ENCODE peak calls at places on chromosomes 5 and 9, in nine cellular contexts. K is Peyer's patch, E is ovary, P is tibial nerve, U is IMR-90, I is sigmoid colon, J is heart left ventricle, Z is spleen, H is HCT116. N is an unnamed sample.

GRCh38 chr5:91591076-91591475 is 208.0 kb upstream of the ARRDC3 start:
- DNase-seq in J (no peak), Z (no peak), I (no peak), P (no peak), H (peak; percentile 33), U (no peak), E (no peak), K (no peak), N (no peak)

GRCh38 chr5:164627051-164627450 is 1121.6 kb downstream of the MAT2B start:
- DNase-seq in K (no peak), I (no peak), E (no peak), H (no peak), Z (no peak), J (no peak), P (no peak), U (no peak), N (no peak)

GRCh38 chr9:98785333-98785933 is 10.9 kb downstream of the ANKS6 start:
- DNase-seq in I (no peak), Z (no peak), U (no peak), K (no peak), P (no peak), J (no peak), H (no peak), E (no peak), N (no peak)

GRCh38 chr5:57576317-57576716 is 93.7 kb upstream of the ACTBL2 start:
- DNase-seq in J (no peak), U (no peak), H (no peak), I (no peak), E (no peak), K (no peak), P (no peak), Z (no peak), N (no peak)

GRCh38 chr5:115262066-115262404 is 642 bp downstream of the PGGT1B start:
- DNase-seq in I (no peak), H (no peak), K (no peak), U (peak; percentile 8), Z (no peak), E (no peak), J (no peak), P (no peak), N (no peak)

GRCh38 chr5:105840800-105841199 is 1829.9 kb downstream of the EFNA5 start:
- DNase-seq in I (no peak), E (no peak), Z (no peak), K (no peak), H (no peak), J (peak; percentile 26), U (no peak), P (no peak), N (no peak)

GRCh38 chr5:124280044-124280443 is 466.4 kb downstream of the ZNF608 start:
- DNase-seq in K (no peak), P (no peak), H (no peak), E (no peak), I (no peak), Z (no peak), J (no peak), U (no peak), N (no peak)

GRCh38 chr9:87872079-87872624 is 10.5 kb upstream of the SPATA31E1 start:
- DNase-seq in H (no peak), K (no peak), I (peak; percentile 91), Z (peak; percentile 61), P (no peak), U (peak; percentile 36), E (no peak), J (no peak), N (no peak)

GRCh38 chr5:543755-544674 is 19.8 kb upstream of the SLC9A3 start:
- DNase-seq in P (peak; percentile 27), H (no peak), J (peak; percentile 43), K (peak; percentile 58), Z (peak; percentile 94), I (peak; percentile 62), U (no peak), E (no peak), N (peak; percentile 21)

GRCh38 chr5:43008369-43009158 is 31.6 kb downstream of the ANXA2R start:
- DNase-seq in I (peak; percentile 91), P (peak; percentile 87), Z (peak; percentile 95), H (peak; percentile 80), J (peak; percentile 88), K (peak; percentile 91), U (peak; percentile 93), E (peak; percentile 86), N (peak; percentile 85)

GRCh38 chr5:178630475-178630930 is 3.7 kb upstream of the CLK4 start:
- DNase-seq in J (no peak), P (no peak), K (no peak), H (peak; percentile 24), Z (no peak), E (no peak), I (no peak), U (peak; percentile 16), N (no peak)

GRCh38 chr5:83471405-83472212 is at the start of gene VCAN:
- DNase-seq in J (peak; percentile 74), I (peak; percentile 81), H (peak; percentile 53), Z (peak; percentile 69), E (peak; percentile 28), U (peak; percentile 82), P (peak; percentile 55), K (no peak), N (peak; percentile 61)

GRCh38 chr9:133777111-133777791 is 39.1 kb upstream of the SARDH start:
- DNase-seq in P (no peak), I (no peak), K (no peak), Z (peak; percentile 51), H (no peak), U (no peak), J (no peak), E (no peak), N (no peak)

GRCh38 chr5:16864566-16864965 is 71.5 kb downstream of the MYO10 start:
- DNase-seq in H (no peak), U (no peak), P (no peak), I (no peak), E (no peak), Z (no peak), K (no peak), J (no peak), N (no peak)

GRCh38 chr5:98296426-98296825 is 477.0 kb upstream of the RGMB start:
- DNase-seq in E (no peak), U (peak; percentile 79), P (no peak), K (no peak), H (no peak), Z (no peak), J (no peak), I (no peak), N (no peak)

GRCh38 chr5:5828619-5829018 is 406.1 kb downstream of the ICE1 start:
- DNase-seq in J (no peak), K (no peak), I (no peak), H (no peak), P (no peak), U (no peak), E (no peak), Z (no peak), N (no peak)

GRCh38 chr5:108295588-108296368 is 86.1 kb downstream of the FBXL17 start:
- DNase-seq in U (peak; percentile 43), H (no peak), P (no peak), Z (no peak), E (no peak), I (no peak), J (no peak), K (no peak), N (no peak)

GRCh38 chr5:175475248-175475647 is 3.1 kb upstream of the SFXN1 start:
- DNase-seq in E (no peak), J (no peak), Z (no peak), K (no peak), P (no peak), I (no peak), U (no peak), H (no peak), N (no peak)

GRCh38 chr9:6506571-6506970 is 93.6 kb downstream of the UHRF2 start:
- DNase-seq in P (no peak), K (no peak), I (no peak), H (no peak), E (no peak), J (no peak), U (peak; percentile 48), Z (no peak), N (no peak)

DNA sequence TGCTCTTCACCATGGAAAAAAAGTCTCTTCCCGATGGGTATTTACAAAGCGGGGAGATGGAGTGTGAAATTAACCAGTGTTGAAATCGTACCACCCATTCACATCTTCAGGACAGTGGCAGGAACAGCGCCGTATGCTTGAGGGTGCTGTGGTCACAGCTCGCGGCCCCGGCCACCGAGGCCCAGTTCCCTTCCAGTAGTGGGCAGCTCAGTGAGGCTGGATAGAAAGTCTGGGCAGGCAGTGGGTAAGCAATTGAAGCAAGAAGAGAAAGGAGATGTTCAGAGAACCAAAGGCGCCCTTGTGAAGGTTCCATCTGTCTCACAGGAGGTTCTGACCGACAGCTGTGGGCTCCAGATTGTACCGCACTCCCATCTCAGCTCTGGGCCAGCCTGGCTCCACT is 59.1 kb downstream of the SECISBP2 start:
- DNase-seq in I (no peak), H (no peak), K (no peak), U (no peak), P (no peak), E (no peak), Z (peak; percentile 64), J (no peak), N (no peak)
- TF ChIP-seq POLR2A in I (no peak), H (no peak), K (no peak), U (no peak), P (no peak), E (no peak), Z (no peak), J (no peak), N (no peak)

DNA sequence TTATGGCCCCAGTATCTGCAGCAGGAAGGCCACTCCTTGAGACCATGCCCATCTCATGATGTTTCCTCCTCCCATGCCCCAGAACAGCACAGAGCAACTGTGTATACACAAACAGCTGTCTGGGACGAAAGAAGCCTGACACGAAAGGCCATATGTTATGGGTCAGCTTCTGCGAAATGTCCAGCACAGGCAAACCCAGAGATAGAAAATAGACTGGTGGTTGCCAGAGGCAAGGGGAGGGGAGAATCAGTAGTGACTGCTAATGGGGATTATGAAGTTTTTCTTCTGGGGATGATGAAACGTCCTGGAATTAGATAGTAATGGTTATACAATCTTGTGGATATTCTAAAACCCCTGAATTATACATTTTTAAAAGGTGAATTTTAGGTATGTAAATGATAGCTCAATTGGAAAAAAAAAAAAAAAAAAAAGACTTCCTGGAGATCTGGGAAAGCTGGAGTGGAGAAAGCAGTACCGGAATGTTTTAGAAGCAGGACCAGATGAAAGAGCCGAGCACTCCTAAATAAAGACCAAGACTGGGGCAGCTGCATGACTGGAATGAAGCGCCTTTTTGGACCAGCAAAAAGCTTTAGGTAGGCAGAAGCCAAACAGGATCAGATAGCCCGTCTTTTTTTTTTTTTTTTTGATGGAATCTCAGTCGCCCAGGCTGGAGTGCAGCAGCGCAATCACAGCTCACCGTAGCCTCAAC is 29.2 kb downstream of the PCDHGC5 start:
- DNase-seq in J (no peak), K (no peak), H (no peak), Z (peak; percentile 21), P (no peak), E (no peak), I (no peak), U (peak; percentile 87), N (peak; percentile 28)
- H3K27ac ChIP-seq in J (peak overlapping the region; percentile 85), K (no peak overlapping the region), H (no peak overlapping the region), Z (no peak overlapping the region), P (no peak overlapping the region), E (no peak overlapping the region), I (no peak overlapping the region), U (peak overlapping the region; percentile 77), N (peak overlapping the region; percentile 88)

GRCh38 chr9:91197232-91198181 is 164.2 kb downstream of the AUH start:
- DNase-seq in U (peak; percentile 98), E (peak; percentile 89), H (peak; percentile 85), I (peak; percentile 96), P (peak; percentile 95), Z (no peak), J (peak; percentile 74), K (peak; percentile 42), N (peak; percentile 91)
- TF ChIP-seq POLR2A in U (no peak), E (peak; percentile 25), H (no peak), I (no peak), P (no peak), Z (no peak), J (no peak), K (peak; percentile 40), N (no peak)

GRCh38 chr5:158979290-158979689 is 120.4 kb downstream of the EBF1 start:
- DNase-seq in P (no peak), K (no peak), U (no peak), Z (no peak), J (no peak), E (no peak), I (no peak), H (no peak), N (no peak)
- H3K27ac ChIP-seq in P (no peak overlapping the region), K (no peak overlapping the region), U (no peak overlapping the region), Z (no peak overlapping the region), J (peak overlapping the region; percentile 34), E (no peak overlapping the region), I (peak overlapping the region; percentile 45), H (no peak overlapping the region), N (no peak overlapping the region)

N was measured in gastrocnemius medialis.